ENCODE peak calls at places on chromosomes 11 and 22, in four cellular contexts. J is H9, A is mesendoderm, Z is mesenchymal stem cell. V is an unnamed sample.
A peak's percentile ranks its signal among the peaks of the same experiment; 100 is the strongest.

GRCh38 chr22:31935961-31936635 is 8.2 kb upstream of the YWHAH start:
- DNase-seq in J (no peak), A (peak; percentile 57), Z (no peak), V (no peak)

GRCh38 chr11:2781413-2782274 is 81.8 kb upstream of the KCNQ1OT1 start:
- DNase-seq in J (no peak), A (no peak), Z (peak; percentile 55), V (no peak)

GRCh38 chr11:61972796-61973602 is 5.6 kb upstream of the FTH1 start:
- DNase-seq in J (no peak), A (no peak), Z (peak; percentile 97), V (no peak)

GRCh38 chr22:39997421-39997820 is 2.7 kb downstream of the FAM83F start:
- DNase-seq in J (no peak), A (no peak), Z (no peak), V (no peak)

GRCh38 chr22:44136112-44136511 is 44.6 kb upstream of the PARVG start:
- DNase-seq in J (no peak), A (no peak), Z (no peak), V (no peak)

GRCh38 chr11:63858628-63859550 is 20.0 kb downstream of the MARK2 start:
- DNase-seq in J (no peak), A (no peak), Z (peak; percentile 90), V (no peak)

GRCh38 chr11:73326929-73327811 is 19.1 kb downstream of the ARHGEF17 start:
- DNase-seq in J (no peak), A (no peak), Z (peak; percentile 85), V (no peak)

GRCh38 chr22:26127126-26127525 is 42.1 kb upstream of the SEZ6L start:
- DNase-seq in J (no peak), A (no peak), Z (no peak), V (no peak)

GRCh38 chr22:22662095-22662494 is 17.7 kb downstream of the GGTLC2 start:
- DNase-seq in J (no peak), A (no peak), Z (no peak), V (no peak)

GRCh38 chr11:45045692-45046471 is 95.2 kb upstream of the TP53I11 start:
- DNase-seq in J (no peak), A (peak; percentile 53), Z (peak; percentile 85), V (no peak)

GRCh38 chr22:44671742-44672141 is 30.3 kb upstream of the PRR5 start:
- DNase-seq in J (no peak), A (no peak), Z (peak; percentile 88), V (no peak)

GRCh38 chr22:23113067-23113846 is 28.5 kb downstream of the RSPH14 start:
- DNase-seq in J (no peak), A (no peak), Z (peak; percentile 11), V (no peak)

GRCh38 chr11:64208086-64208795 is 1.7 kb downstream of the FERMT3 start:
- DNase-seq in J (no peak), A (no peak), Z (no peak), V (no peak)

GRCh38 chr11:100827934-100828661 is 141.0 kb downstream of the ARHGAP42 start:
- DNase-seq in J (peak; percentile 44), A (peak; percentile 92), Z (peak; percentile 75), V (no peak)

GRCh38 chr11:103870821-103871309 is 165.6 kb upstream of the DDI1 start:
- DNase-seq in J (no peak), A (no peak), Z (no peak), V (no peak)

GRCh38 chr11:127044535-127044934 is 44.0 kb upstream of the KIRREL3 start:
- DNase-seq in J (no peak), A (no peak), Z (no peak), V (no peak)

GRCh38 chr11:5597953-5598352 is 1.5 kb downstream of the TRIM6 start:
- DNase-seq in J (peak; percentile 52), A (no peak), Z (no peak), V (no peak)

GRCh38 chr11:5600374-5600851 is 4.0 kb downstream of the TRIM6 start:
- DNase-seq in J (peak; percentile 81), A (peak; percentile 95), Z (peak; percentile 91), V (peak; percentile 55)

GRCh38 chr11:5604896-5605295 is 8.5 kb downstream of the TRIM6 start:
- DNase-seq in J (no peak), A (no peak), Z (no peak), V (no peak)

GRCh38 chr11:5605849-5606248 is 9.4 kb downstream of the TRIM6 start:
- DNase-seq in J (no peak), A (no peak), Z (peak; percentile 74), V (no peak)

GRCh38 chr11:5603326-5603725 is 6.9 kb downstream of the TRIM6 start:
- DNase-seq in J (no peak), A (no peak), Z (no peak), V (no peak)
- H2BK120ac ChIP-seq in J (no peak overlapping the region), A (no peak overlapping the region), Z (no peak overlapping the region), V (no peak overlapping the region)

DNA sequence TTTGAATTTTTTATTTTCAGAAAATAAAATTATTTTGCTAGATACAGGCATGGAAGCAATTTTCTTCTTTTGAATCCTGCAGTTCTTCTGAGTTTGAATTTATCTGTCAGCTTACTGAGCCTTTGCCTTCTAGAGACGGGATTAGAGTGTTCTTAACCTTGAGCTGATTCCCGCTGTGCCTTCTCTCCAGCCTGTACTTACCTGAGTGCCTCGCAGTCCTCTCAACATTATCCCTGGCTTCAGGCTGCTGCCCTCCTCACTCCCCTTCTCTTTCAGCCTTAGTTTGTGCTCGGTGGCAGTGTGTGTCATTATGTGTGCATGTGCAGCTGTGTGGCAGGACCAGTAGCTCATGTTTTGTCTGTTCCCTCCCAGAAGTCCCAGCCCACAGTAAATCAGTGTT is 24.3 kb downstream of the OSBP2 start:
- DNase-seq in J (no peak), A (no peak), Z (no peak), V (no peak)
- H2BK120ac ChIP-seq in J (no peak overlapping the region), A (no peak overlapping the region), Z (no peak overlapping the region), V (no peak overlapping the region)

GRCh38 chr11:83641511-83641910 is 355.3 kb upstream of the CCDC90B start:
- DNase-seq in J (no peak), A (peak; percentile 56), Z (peak; percentile 27), V (no peak)

GRCh38 chr11:83643115-83643514 is 356.9 kb upstream of the CCDC90B start:
- DNase-seq in J (no peak), A (no peak), Z (no peak), V (no peak)

GRCh38 chr11:83645561-83645960 is 359.4 kb upstream of the CCDC90B start:
- DNase-seq in J (no peak), A (no peak), Z (no peak), V (no peak)

DNA sequence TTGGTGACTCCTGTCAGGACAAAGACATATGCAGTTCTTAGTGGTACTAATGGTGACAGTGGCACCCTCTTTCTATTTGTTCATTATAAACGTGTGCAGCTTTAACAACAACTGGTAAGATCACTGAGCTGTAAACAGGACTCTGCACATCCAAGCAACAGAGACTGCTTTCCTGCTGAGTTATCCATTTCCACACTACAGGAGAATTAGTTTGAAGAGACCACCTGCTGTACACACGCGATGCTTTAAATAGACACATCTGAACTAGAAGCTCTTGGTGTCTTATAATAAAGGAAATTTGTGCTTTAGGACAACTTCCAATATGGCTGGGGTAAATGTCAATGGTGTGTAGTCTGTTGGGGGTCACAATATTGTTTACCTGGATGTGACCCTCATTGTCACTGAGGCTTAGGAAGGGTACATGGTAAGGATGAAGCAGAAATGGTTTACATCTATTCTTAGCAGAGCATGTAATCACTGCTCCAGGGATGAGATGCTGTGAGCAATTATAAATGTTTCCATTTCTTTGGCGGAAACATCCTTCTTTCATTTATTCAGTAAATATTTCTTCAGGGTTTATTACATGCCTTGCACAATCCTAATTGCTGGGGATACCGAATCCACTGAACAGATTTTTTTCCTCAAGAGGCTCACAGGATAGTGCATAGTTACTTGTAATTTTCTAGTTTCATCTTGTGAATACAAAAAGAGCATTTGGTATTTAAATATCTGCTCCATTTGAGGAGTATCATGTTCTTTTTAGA is 354.0 kb upstream of the CCDC90B start:
- DNase-seq in J (no peak), A (no peak), Z (no peak), V (no peak)
- H2BK120ac ChIP-seq in J (no peak overlapping the region), A (no peak overlapping the region), Z (no peak overlapping the region), V (no peak overlapping the region)

DNA sequence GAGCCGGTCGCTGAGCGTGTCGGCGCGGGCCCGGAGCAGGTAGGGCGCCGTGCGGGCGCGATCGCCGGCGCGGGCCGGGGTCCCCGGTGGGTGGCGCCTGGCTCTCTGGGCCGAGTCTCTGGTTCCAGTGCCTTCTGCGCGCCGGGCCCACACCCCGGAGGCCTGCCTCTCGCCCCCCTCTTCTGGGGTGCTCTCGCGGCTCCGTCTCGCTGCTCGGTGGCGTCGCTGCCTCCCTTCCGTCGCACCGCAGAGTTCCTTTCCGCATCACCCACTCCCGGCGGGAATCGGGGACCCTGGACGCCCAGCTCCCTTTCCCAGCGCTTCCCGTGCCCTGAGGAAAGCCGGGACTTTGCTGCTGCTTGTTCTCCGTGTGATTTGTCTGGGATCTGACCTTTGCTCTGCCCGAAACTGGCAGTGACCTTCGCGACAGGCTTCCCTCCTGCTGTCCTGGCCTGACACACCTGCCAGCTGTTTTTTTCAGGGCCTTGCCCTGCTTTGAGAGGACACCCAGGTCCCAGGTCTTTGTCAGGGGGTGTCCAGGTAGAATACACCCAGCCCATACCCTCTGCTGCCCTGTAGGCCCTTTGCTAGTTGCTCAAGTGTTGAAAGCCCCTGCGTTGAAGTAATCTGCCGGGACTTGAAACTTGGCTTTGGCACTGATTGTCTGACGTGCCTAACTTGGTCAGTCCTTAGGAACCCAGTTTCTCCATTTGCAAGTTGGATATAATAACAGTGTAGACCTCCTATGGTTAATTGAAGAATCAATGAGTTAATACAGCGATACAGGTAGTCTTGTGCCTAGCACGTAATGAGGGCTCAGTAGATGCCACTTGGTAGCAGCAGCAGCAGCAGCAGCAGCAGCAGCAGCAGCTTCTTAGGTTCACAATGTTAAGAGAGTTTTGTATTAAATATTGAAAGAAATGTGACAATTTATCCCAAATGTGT is 791 bp downstream of the FDX1 start:
- DNase-seq in J (no peak), A (peak; percentile 54), Z (peak; percentile 75), V (peak; percentile 12)
- H2BK120ac ChIP-seq in J (no peak overlapping the region), A (no peak overlapping the region), Z (peak overlapping the region; percentile 64), V (no peak overlapping the region)

V was measured in neuronal stem cell.